ENCODE peak calls at places on chromosome 2, in six cellular contexts. K, P, X, Z, V and E are unnamed samples.

GRCh38 chr2:70305531-70305930 is 3.7 kb upstream of the FAM136A start:
- DNase-seq in K (no peak), P (no peak), X (no peak), Z (no peak), V (no peak), E (peak)

GRCh38 chr2:98485453-98485755 is 40.7 kb downstream of the INPP4A start:
- DNase-seq in K (no peak), P (no peak), X (no peak), Z (no peak), V (no peak), E (no peak)

GRCh38 chr2:240482141-240482540 is 46.7 kb downstream of the GPC1 start:
- DNase-seq in K (peak), P (no peak), X (no peak), Z (no peak), V (no peak), E (no peak)

GRCh38 chr2:197915548-197916265 is 111.3 kb downstream of the PLCL1 start:
- DNase-seq in K (no peak), P (peak), X (no peak), Z (no peak), V (no peak), E (no peak)

GRCh38 chr2:186125625-186126024 is 360.4 kb upstream of the ZC3H15 start:
- DNase-seq in K (no peak), P (no peak), X (no peak), Z (no peak), V (no peak), E (no peak)

GRCh38 chr2:33069894-33070651 is 123.3 kb downstream of the LTBP1 start:
- DNase-seq in K (no peak), P (peak), X (no peak), Z (peak), V (no peak), E (peak)

GRCh38 chr2:179963626-179964025 is 43.5 kb downstream of the CWC22 start:
- DNase-seq in K (no peak), P (peak), X (no peak), Z (no peak), V (no peak), E (no peak)

GRCh38 chr2:172098287-172098649 is 4.4 kb downstream of the DLX2 start:
- DNase-seq in K (peak), P (no peak), X (peak), Z (no peak), V (no peak), E (peak)

GRCh38 chr2:177432703-177433102 is 40.1 kb downstream of the AGPS start:
- DNase-seq in K (no peak), P (no peak), X (no peak), Z (no peak), V (no peak), E (no peak)

GRCh38 chr2:179478771-179479170 is 214.1 kb upstream of the SESTD1 start:
- DNase-seq in K (no peak), P (no peak), X (no peak), Z (no peak), V (no peak), E (no peak)

GRCh38 chr2:39620067-39620466 is 45.6 kb upstream of the TMEM178A start:
- DNase-seq in K (peak), P (peak), X (no peak), Z (no peak), V (no peak), E (no peak)

GRCh38 chr2:170486730-170487129 is 228.4 kb upstream of the SP5 start:
- DNase-seq in K (no peak), P (peak), X (no peak), Z (no peak), V (no peak), E (no peak)

GRCh38 chr2:99670768-99671734 is 181.2 kb upstream of the REV1 start:
- DNase-seq in K (peak), P (no peak), X (no peak), Z (no peak), V (no peak), E (peak)

GRCh38 chr2:159773426-159773825 is 24.6 kb downstream of the CD302 start:
- DNase-seq in K (no peak), P (peak), X (no peak), Z (no peak), V (no peak), E (no peak)

GRCh38 chr2:175275499-175275898 is 94.0 kb upstream of the ATP5MC3 start:
- DNase-seq in K (peak), P (no peak), X (no peak), Z (no peak), V (no peak), E (no peak)

GRCh38 chr2:96839288-96839874 is 4.4 kb downstream of the ANKRD23 start:
- DNase-seq in K (no peak), P (no peak), X (peak), Z (no peak), V (peak), E (no peak)

GRCh38 chr2:38600242-38600891 is 2.4 kb downstream of the HNRNPLL start:
- DNase-seq in K (peak), P (no peak), X (peak), Z (no peak), V (no peak), E (peak)

GRCh38 chr2:161017780-161018440 is 142.3 kb upstream of the TANK start:
- DNase-seq in K (no peak), P (peak), X (no peak), Z (no peak), V (no peak), E (no peak)

GRCh38 chr2:212892193-212892592 is 259.2 kb downstream of the IKZF2 start:
- DNase-seq in K (peak), P (peak), X (peak), Z (no peak), V (no peak), E (peak)

GRCh38 chr2:10775831-10776230 is 36.8 kb downstream of the PDIA6 start:
- DNase-seq in K (peak), P (no peak), X (no peak), Z (no peak), V (no peak), E (no peak)

GRCh38 chr2:27431395-27431794 is 3.0 kb downstream of the NRBP1 start:
- DNase-seq in K (no peak), P (peak), X (no peak), Z (no peak), V (no peak), E (peak)

GRCh38 chr2:5981241-5982055 is 289.3 kb downstream of the SOX11 start:
- DNase-seq in K (peak), P (peak), X (peak), Z (no peak), V (no peak), E (peak)

GRCh38 chr2:207505728-207506127 is 24.0 kb upstream of the CREB1 start:
- DNase-seq in K (no peak), P (peak), X (peak), Z (peak), V (no peak), E (peak)

GRCh38 chr2:127388423-127389164 is 819 bp upstream of the MAP3K2 start:
- DNase-seq in K (no peak), P (no peak), X (peak), Z (no peak), V (no peak), E (no peak)

GRCh38 chr2:120635146-120635545 is 100.5 kb upstream of the GLI2 start:
- DNase-seq in K (no peak), P (no peak), X (no peak), Z (no peak), V (no peak), E (no peak)

GRCh38 chr2:151575338-151575737 is 158.9 kb downstream of the NEB start:
- DNase-seq in K (no peak), P (peak), X (peak), Z (no peak), V (no peak), E (peak)

GRCh38 chr2:133135035-133135654 is 433.1 kb downstream of the NCKAP5 start:
- DNase-seq in K (no peak), P (no peak), X (no peak), Z (no peak), V (no peak), E (no peak)

GRCh38 chr2:112322919-112323318 is 47.5 kb downstream of the ZC3H6 start:
- DNase-seq in K (no peak), P (no peak), X (peak), Z (no peak), V (no peak), E (peak)

GRCh38 chr2:227578642-227579041 is 20.1 kb upstream of the SCYGR2 start:
- DNase-seq in K (no peak), P (no peak), X (no peak), Z (no peak), V (no peak), E (no peak)

GRCh38 chr2:9345997-9346396 is 77.3 kb downstream of the ITGB1BP1 start:
- DNase-seq in K (no peak), P (no peak), X (no peak), Z (no peak), V (no peak), E (no peak)

GRCh38 chr2:64220906-64221659 is 76.9 kb upstream of the PELI1 start:
- DNase-seq in K (no peak), P (no peak), X (no peak), Z (no peak), V (no peak), E (no peak)

GRCh38 chr2:196234672-196235071 is 63.3 kb upstream of the STK17B start:
- DNase-seq in K (no peak), P (peak), X (no peak), Z (no peak), V (no peak), E (peak)

GRCh38 chr2:187916799-187917198 is 362.6 kb upstream of the TFPI start:
- DNase-seq in K (no peak), P (no peak), X (no peak), Z (no peak), V (no peak), E (no peak)

GRCh38 chr2:2271471-2271941 is 59.6 kb downstream of the MYT1L start:
- DNase-seq in K (peak), P (no peak), X (no peak), Z (no peak), V (no peak), E (peak)

GRCh38 chr2:130390460-130391057 is 34.7 kb downstream of the PTPN18 start:
- DNase-seq in K (no peak), P (no peak), X (no peak), Z (no peak), V (no peak), E (no peak)

GRCh38 chr2:158823838-158824237 is 28.7 kb downstream of the DAPL1 start:
- DNase-seq in K (no peak), P (no peak), X (no peak), Z (no peak), V (no peak), E (no peak)

GRCh38 chr2:223528036-223528435 is 74.1 kb downstream of the SCG2 start:
- DNase-seq in K (no peak), P (no peak), X (no peak), Z (no peak), V (no peak), E (no peak)